ENCODE peak calls at places on chromosomes 13 and 19, in six cellular contexts. N is hepatocyte, K is A549, J is ascending aorta, A is RWPE2, X is H1. M is an unnamed sample.

GRCh38 chr13:103328899-103329298 is 262.7 kb upstream of the SLC10A2 start:
- DNase-seq in N (no peak), K (no peak), J (no peak), A (no peak), X (no peak), M (no peak)

GRCh38 chr13:114110091-114110829 is 22.2 kb downstream of the RASA3 start:
- DNase-seq in N (no peak), K (no peak), J (no peak), A (peak; percentile 58), X (no peak), M (no peak)

GRCh38 chr13:53138369-53139036 is 109.9 kb downstream of the OLFM4 start:
- DNase-seq in N (peak; percentile 57), K (no peak), J (no peak), A (no peak), X (no peak), M (peak; percentile 33)

GRCh38 chr13:59991395-59991794 is 172.3 kb downstream of the DIAPH3 start:
- DNase-seq in N (peak; percentile 10), K (no peak), J (no peak), A (no peak), X (no peak), M (no peak)

GRCh38 chr19:50673118-50673517 is 23.9 kb downstream of the C19orf81 start:
- DNase-seq in N (no peak), K (no peak), J (no peak), A (no peak), X (no peak), M (no peak)

GRCh38 chr13:113140677-113141590 is 17.5 kb upstream of the PROZ start:
- DNase-seq in N (no peak), K (no peak), J (no peak), A (no peak), X (no peak), M (no peak)

GRCh38 chr19:50535672-50536071 is 22.0 kb upstream of the ASPDH start:
- DNase-seq in N (no peak), K (no peak), J (no peak), A (no peak), X (no peak), M (no peak)

GRCh38 chr19:33273065-33273736 is 29.1 kb downstream of the CEBPA start:
- DNase-seq in N (no peak), K (no peak), J (no peak), A (no peak), X (no peak), M (no peak)

GRCh38 chr13:73820688-73821087 is 313.5 kb downstream of the KLF12 start:
- DNase-seq in N (no peak), K (no peak), J (no peak), A (no peak), X (no peak), M (no peak)

GRCh38 chr19:33294058-33294798 is 8.1 kb downstream of the CEBPA start:
- DNase-seq in N (no peak), K (no peak), J (no peak), A (no peak), X (no peak), M (no peak)

GRCh38 chr19:30222428-30222873 is 149.7 kb upstream of the ZNF536 start:
- DNase-seq in N (peak; percentile 43), K (peak; percentile 71), J (no peak), A (no peak), X (no peak), M (peak; percentile 29)

GRCh38 chr13:42363941-42364612 is 92.1 kb downstream of the AKAP11 start:
- DNase-seq in N (no peak), K (peak; percentile 4), J (no peak), A (no peak), X (no peak), M (no peak)

GRCh38 chr19:38399537-38399936 is 3.4 kb upstream of the FAM98C start:
- DNase-seq in N (no peak), K (no peak), J (no peak), A (no peak), X (no peak), M (no peak)

GRCh38 chr13:114022876-114023275 is 49.0 kb upstream of the C13orf46 start:
- DNase-seq in N (no peak), K (no peak), J (no peak), A (no peak), X (no peak), M (no peak)

GRCh38 chr19:43432866-43433673 is 18.4 kb downstream of the TEX101 start:
- DNase-seq in N (peak; percentile 80), K (peak; percentile 89), J (no peak), A (peak; percentile 67), X (peak; percentile 41), M (peak; percentile 37)

GRCh38 chr19:2811221-2811722 is 8.4 kb upstream of the ZNF554 start:
- DNase-seq in N (peak; percentile 58), K (no peak), J (no peak), A (no peak), X (no peak), M (no peak)

GRCh38 chr13:44397766-44398223 is 24.2 kb downstream of the SERP2 start:
- DNase-seq in N (no peak), K (no peak), J (no peak), A (no peak), X (no peak), M (no peak)

GRCh38 chr13:44394649-44395048 is 21.0 kb downstream of the SERP2 start:
- DNase-seq in N (no peak), K (no peak), J (no peak), A (no peak), X (no peak), M (no peak)

GRCh38 chr13:44396963-44397580 is 23.4 kb downstream of the SERP2 start:
- DNase-seq in N (peak; percentile 70), K (no peak), J (no peak), A (no peak), X (no peak), M (peak; percentile 51)

GRCh38 chr13:44398606-44399005 is 25.0 kb downstream of the SERP2 start:
- DNase-seq in N (no peak), K (no peak), J (no peak), A (no peak), X (no peak), M (no peak)

DNA sequence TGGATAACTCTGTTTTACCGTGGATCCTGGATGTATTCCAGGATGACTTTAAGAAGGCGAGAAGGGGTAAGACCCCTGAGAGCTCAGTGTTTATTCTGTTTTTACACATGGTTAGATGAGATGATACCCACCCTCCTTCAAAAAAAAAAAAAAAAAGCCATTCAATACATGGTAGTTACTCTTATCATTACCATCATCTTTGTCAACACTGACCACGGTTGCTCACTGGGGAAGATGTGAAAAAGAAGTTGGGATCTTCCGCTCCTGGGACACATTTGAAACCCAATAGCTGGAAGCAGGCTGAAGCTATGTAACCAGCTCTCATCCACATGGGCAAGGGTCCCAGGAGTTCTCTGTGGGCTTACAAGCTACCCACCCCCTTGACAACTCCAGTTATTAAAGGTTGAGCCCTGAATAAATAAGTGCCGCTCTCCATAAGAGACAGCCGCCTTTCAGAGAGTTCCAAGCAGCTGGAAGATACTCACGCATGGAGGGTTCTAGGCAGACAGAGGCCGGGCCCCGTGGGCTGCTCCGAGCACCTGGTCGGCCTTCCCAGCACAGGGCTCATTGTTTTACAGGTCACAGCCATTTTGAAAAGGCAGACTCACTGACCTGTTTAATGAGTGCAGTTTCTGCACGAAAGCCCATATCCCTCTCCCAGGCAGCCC is 22.8 kb downstream of the SERP2 start:
- DNase-seq in N (no peak), K (no peak), J (no peak), A (no peak), X (no peak), M (no peak)
- H3K27ac ChIP-seq in N (peak overlapping the region; percentile 52), K (no peak overlapping the region), J (no peak overlapping the region), A (no peak overlapping the region), X (no peak overlapping the region), M (peak overlapping the region; percentile 60)

GRCh38 chr13:26557051-26557392 is 461 bp upstream of the WASF3 start:
- DNase-seq in N (no peak), K (no peak), J (no peak), A (no peak), X (no peak), M (no peak)

GRCh38 chr13:26558074-26558805 is 757 bp downstream of the WASF3 start:
- DNase-seq in N (no peak), K (no peak), J (no peak), A (no peak), X (no peak), M (no peak)

GRCh38 chr13:26558912-26559485 is 1.5 kb downstream of the WASF3 start:
- DNase-seq in N (peak; percentile 12), K (no peak), J (no peak), A (no peak), X (no peak), M (no peak)

GRCh38 chr13:26555413-26555812 is 2.1 kb upstream of the WASF3 start:
- DNase-seq in N (no peak), K (no peak), J (no peak), A (no peak), X (no peak), M (no peak)

DNA sequence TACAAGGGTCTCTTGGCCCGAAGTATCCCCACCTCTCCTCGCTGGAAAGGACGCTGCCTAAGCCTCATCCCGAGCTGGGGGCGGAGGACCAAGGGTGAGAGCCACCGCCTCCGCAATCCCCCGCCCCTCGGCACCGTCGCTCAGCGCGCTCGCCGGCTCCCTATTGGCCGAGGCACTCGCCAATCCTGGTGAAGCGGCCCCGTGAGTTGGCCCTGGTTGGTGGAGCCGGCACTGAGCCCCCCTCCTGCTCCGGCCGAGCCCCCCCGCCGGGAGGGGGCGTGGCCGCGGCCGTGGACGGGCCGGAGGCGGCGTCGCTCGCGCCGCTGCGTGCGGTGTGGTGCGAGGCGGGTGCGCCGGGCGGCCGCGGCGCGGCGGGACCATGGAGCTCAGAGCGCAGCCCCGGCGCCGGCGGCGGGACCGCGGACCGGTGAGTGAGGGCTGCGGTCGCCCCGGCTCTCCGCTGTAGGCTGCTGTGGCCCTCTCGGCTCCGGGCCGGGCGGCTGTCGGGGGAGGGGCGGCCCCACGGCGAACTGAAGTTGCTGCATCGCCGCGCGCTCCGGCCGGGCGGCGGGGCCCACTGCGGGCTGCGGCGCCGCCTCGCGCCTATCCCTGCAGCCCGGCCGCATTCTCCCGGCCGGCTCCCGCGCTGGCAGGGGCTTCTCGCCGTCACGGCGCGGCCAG is at the start of gene WASF3:
- DNase-seq in N (peak; percentile 97), K (peak; percentile 57), J (peak; percentile 36), A (peak; percentile 93), X (peak; percentile 73), M (peak; percentile 96)
- TF ChIP-seq CTCF in N (no peak), K (no peak), J (no peak), A (no peak), X (no peak), M (no peak)

GRCh38 chr19:5137114-5137513 is 168.2 kb downstream of the KDM4B start:
- DNase-seq in N (no peak), K (no peak), J (no peak), A (no peak), X (no peak), M (no peak)

GRCh38 chr19:5136060-5136855 is 167.3 kb downstream of the KDM4B start:
- DNase-seq in N (no peak), K (no peak), J (no peak), A (no peak), X (no peak), M (no peak)

GRCh38 chr19:5137571-5138124 is 168.7 kb downstream of the KDM4B start:
- DNase-seq in N (no peak), K (no peak), J (no peak), A (no peak), X (peak; percentile 66), M (no peak)

GRCh38 chr19:5141278-5141925 is 172.5 kb downstream of the KDM4B start:
- DNase-seq in N (no peak), K (no peak), J (no peak), A (no peak), X (no peak), M (peak; percentile 8)

GRCh38 chr19:5138606-5139594 is 170.0 kb downstream of the KDM4B start:
- DNase-seq in N (no peak), K (no peak), J (no peak), A (no peak), X (no peak), M (peak; percentile 62)
- H3K4me1 ChIP-seq in N (no peaks in the 10 kb centered on the region), K (no peaks in the 10 kb centered on the region), J (no peaks in the 10 kb centered on the region), A (no peaks in the 10 kb centered on the region), X (peaks cover 5% of the 10 kb centered on the region), M (peaks cover 10% of the 10 kb centered on the region)

GRCh38 chr19:41226874-41227390 is 7.9 kb downstream of the AXL start:
- DNase-seq in N (no peak), K (no peak), J (no peak), A (no peak), X (no peak), M (no peak)
- H3K27ac ChIP-seq in N (peak overlapping the region; percentile 97), K (peak overlapping the region; percentile 95), J (peak overlapping the region; percentile 93), A (peak overlapping the region; percentile 95), X (no peak overlapping the region), M (peak overlapping the region; percentile 61)